ENCODE peak calls at places on chromosomes 4 and X, in four cellular contexts. One of them, this sample, is unnamed.

GRCh38 chr4:176778491-176778890 is 14.2 kb downstream of the VEGFC start:
- DNase-seq in GM12865: no peak
- DNase-seq in AG09319: no peak
- DNase-seq in dorsolateral prefrontal cortex: no peak
- DNase-seq in this sample: no peak

GRCh38 chr4:168886361-168886760 is 123.7 kb downstream of the CBR4 start:
- DNase-seq in GM12865: no peak
- DNase-seq in AG09319: no peak
- DNase-seq in dorsolateral prefrontal cortex: no peak
- DNase-seq in this sample: no peak

GRCh38 chrX:85084770-85085393 is 81.2 kb downstream of the APOOL start:
- DNase-seq in GM12865: peak
- DNase-seq in AG09319: peak
- DNase-seq in dorsolateral prefrontal cortex: no peak
- DNase-seq in this sample: peak

GRCh38 chr4:163922302-163922701 is 427.8 kb downstream of the TMA16 start:
- DNase-seq in GM12865: no peak
- DNase-seq in AG09319: no peak
- DNase-seq in dorsolateral prefrontal cortex: no peak
- DNase-seq in this sample: no peak

GRCh38 chrX:41167888-41168287 is 82.6 kb downstream of the USP9X start:
- DNase-seq in GM12865: no peak
- DNase-seq in AG09319: no peak
- DNase-seq in dorsolateral prefrontal cortex: no peak
- DNase-seq in this sample: no peak

GRCh38 chr4:98662619-98663225 is 4.3 kb upstream of the TSPAN5 start:
- DNase-seq in GM12865: peak
- DNase-seq in AG09319: no peak
- DNase-seq in dorsolateral prefrontal cortex: no peak
- DNase-seq in this sample: no peak

GRCh38 chrX:102516314-102516936 is at the start of gene TMSB15A:
- DNase-seq in GM12865: no peak
- DNase-seq in AG09319: no peak
- DNase-seq in dorsolateral prefrontal cortex: peak
- DNase-seq in this sample: peak

GRCh38 chrX:72086995-72087394 is 44.7 kb downstream of the RTL5 start:
- DNase-seq in GM12865: no peak
- DNase-seq in AG09319: no peak
- DNase-seq in dorsolateral prefrontal cortex: no peak
- DNase-seq in this sample: no peak

GRCh38 chr4:103786014-103786413 is 66.2 kb upstream of the TACR3 start:
- DNase-seq in GM12865: peak
- DNase-seq in AG09319: peak
- DNase-seq in dorsolateral prefrontal cortex: no peak
- DNase-seq in this sample: no peak

DNA sequence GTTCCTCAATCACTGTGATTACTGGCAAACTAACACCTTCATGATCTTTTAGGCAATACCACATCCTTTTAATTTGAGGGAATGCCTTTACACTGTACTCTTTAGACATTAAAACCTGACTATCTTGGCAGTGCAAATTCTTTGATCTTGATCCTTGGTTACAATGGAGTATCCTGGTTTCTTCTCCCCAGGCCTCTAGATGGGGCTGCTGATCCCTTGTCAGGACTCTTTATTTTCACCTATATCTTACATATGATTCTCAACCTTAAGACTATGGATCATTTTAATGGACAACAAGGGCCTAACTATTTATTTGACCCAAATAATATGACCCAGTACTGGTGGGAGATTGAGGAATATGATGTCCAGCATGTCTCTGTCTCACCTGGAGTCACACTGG is 1005.5 kb upstream of the INTU start:
- DNase-seq in GM12865: peak
- DNase-seq in AG09319: no peak
- DNase-seq in dorsolateral prefrontal cortex: no peak
- DNase-seq in this sample: no peak
- TF ChIP-seq CTCF in GM12865: peak
- TF ChIP-seq CTCF in AG09319: peak
- TF ChIP-seq CTCF in dorsolateral prefrontal cortex: no peak
- TF ChIP-seq CTCF in this sample: peak

DNA sequence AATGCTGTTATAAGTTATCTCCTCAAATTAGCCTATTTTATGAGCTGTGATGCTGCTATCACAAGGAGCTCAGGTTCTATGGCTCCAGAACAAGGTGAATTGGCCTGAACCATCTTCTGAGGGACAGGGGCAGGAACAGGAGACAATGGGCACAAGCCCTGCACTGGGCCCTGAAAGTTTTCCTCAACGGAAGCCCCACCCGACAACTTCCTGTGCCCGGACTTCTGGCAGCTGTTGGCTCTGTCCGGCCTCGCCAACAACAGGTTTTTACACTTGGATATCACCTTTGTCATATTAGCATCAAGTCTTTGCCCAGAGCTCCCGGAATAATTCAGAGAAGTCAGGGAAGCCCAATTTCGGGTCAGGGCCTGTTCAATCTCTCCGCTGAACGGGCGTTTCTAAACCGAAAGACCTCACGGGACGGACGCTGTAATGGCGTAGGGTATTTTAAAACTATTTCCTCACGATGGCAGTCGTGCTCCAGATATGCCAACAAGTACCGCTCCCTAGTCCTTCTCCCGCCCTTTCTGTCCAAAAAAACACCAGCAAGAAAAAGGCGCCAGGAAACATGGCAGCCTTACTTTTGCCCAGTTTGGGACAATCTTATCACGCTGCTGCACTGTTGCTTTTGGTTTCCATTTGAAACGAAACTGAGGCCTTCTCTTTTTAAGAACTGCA is 201.0 kb upstream of the STK26 start:
- DNase-seq in GM12865: peak
- DNase-seq in AG09319: peak
- DNase-seq in dorsolateral prefrontal cortex: peak
- DNase-seq in this sample: no peak
- TF ChIP-seq CTCF in GM12865: no peak
- TF ChIP-seq CTCF in AG09319: peak
- TF ChIP-seq CTCF in dorsolateral prefrontal cortex: peak
- TF ChIP-seq CTCF in this sample: no peak

GRCh38 chr4:47662975-47663374 is 174.9 kb downstream of the CORIN start:
- DNase-seq in GM12865: peak
- DNase-seq in AG09319: no peak
- DNase-seq in dorsolateral prefrontal cortex: no peak
- DNase-seq in this sample: peak
- TF ChIP-seq CTCF in GM12865: peak
- TF ChIP-seq CTCF in AG09319: peak
- TF ChIP-seq CTCF in dorsolateral prefrontal cortex: no peak
- TF ChIP-seq CTCF in this sample: peak

GRCh38 chr4:4596720-4597119 is 54.9 kb upstream of the STX18 start:
- DNase-seq in GM12865: no peak
- DNase-seq in AG09319: no peak
- DNase-seq in dorsolateral prefrontal cortex: no peak
- DNase-seq in this sample: no peak

GRCh38 chr4:4592414-4592813 is 50.6 kb upstream of the STX18 start:
- DNase-seq in GM12865: no peak
- DNase-seq in AG09319: no peak
- DNase-seq in dorsolateral prefrontal cortex: no peak
- DNase-seq in this sample: no peak

GRCh38 chr4:4593596-4593995 is 51.7 kb upstream of the STX18 start:
- DNase-seq in GM12865: no peak
- DNase-seq in AG09319: no peak
- DNase-seq in dorsolateral prefrontal cortex: no peak
- DNase-seq in this sample: no peak

GRCh38 chr4:4594531-4594930 is 52.7 kb upstream of the STX18 start:
- DNase-seq in GM12865: no peak
- DNase-seq in AG09319: no peak
- DNase-seq in dorsolateral prefrontal cortex: no peak
- DNase-seq in this sample: no peak

DNA sequence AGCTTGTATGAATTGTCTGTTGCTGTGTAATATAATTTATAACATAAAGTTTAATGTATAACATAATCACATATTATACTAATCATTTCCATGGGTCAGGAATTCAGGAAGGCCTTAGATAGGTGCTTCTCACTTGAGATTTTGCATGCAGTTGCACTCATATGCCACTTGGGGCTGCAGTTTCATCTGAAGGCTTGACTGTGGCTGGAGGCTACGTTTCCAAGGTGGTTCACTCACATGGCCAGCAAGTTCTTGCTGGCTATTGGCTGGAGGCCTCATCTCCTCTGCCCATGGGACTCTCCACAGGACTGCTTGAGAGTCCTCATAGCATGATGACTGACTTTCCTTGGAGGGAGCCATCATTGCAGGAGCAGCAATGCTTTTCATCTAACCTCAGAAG is 53.4 kb upstream of the STX18 start:
- DNase-seq in GM12865: no peak
- DNase-seq in AG09319: no peak
- DNase-seq in dorsolateral prefrontal cortex: no peak
- DNase-seq in this sample: no peak
- TF ChIP-seq CTCF in GM12865: no peak
- TF ChIP-seq CTCF in AG09319: no peak
- TF ChIP-seq CTCF in dorsolateral prefrontal cortex: no peak
- TF ChIP-seq CTCF in this sample: peak

GRCh38 chrX:112941209-112941788 is 100.7 kb upstream of the AMOT start:
- DNase-seq in GM12865: peak
- DNase-seq in AG09319: no peak
- DNase-seq in dorsolateral prefrontal cortex: no peak
- DNase-seq in this sample: no peak
- TF ChIP-seq CTCF in GM12865: peak
- TF ChIP-seq CTCF in AG09319: peak
- TF ChIP-seq CTCF in dorsolateral prefrontal cortex: no peak
- TF ChIP-seq CTCF in this sample: no peak

GRCh38 chr4:179626687-179627086 is 2184.4 kb upstream of the AGA start:
- DNase-seq in GM12865: no peak
- DNase-seq in AG09319: no peak
- DNase-seq in dorsolateral prefrontal cortex: no peak
- DNase-seq in this sample: no peak
- TF ChIP-seq CTCF in GM12865: no peak
- TF ChIP-seq CTCF in AG09319: no peak
- TF ChIP-seq CTCF in dorsolateral prefrontal cortex: no peak
- TF ChIP-seq CTCF in this sample: no peak

GRCh38 chr4:122732329-122733026 is at the start of gene BBS12:
- DNase-seq in GM12865: peak
- DNase-seq in AG09319: peak
- DNase-seq in dorsolateral prefrontal cortex: peak
- DNase-seq in this sample: peak
- TF ChIP-seq CTCF in GM12865: peak
- TF ChIP-seq CTCF in AG09319: peak
- TF ChIP-seq CTCF in dorsolateral prefrontal cortex: no peak
- TF ChIP-seq CTCF in this sample: no peak

GRCh38 chr4:21181716-21182115 is 481.5 kb downstream of the PACRGL start:
- DNase-seq in GM12865: no peak
- DNase-seq in AG09319: no peak
- DNase-seq in dorsolateral prefrontal cortex: no peak
- DNase-seq in this sample: no peak

GRCh38 chr4:21184788-21185187 is 484.5 kb downstream of the PACRGL start:
- DNase-seq in GM12865: no peak
- DNase-seq in AG09319: no peak
- DNase-seq in dorsolateral prefrontal cortex: no peak
- DNase-seq in this sample: no peak
- TF ChIP-seq CTCF in GM12865: no peak
- TF ChIP-seq CTCF in AG09319: no peak
- TF ChIP-seq CTCF in dorsolateral prefrontal cortex: no peak
- TF ChIP-seq CTCF in this sample: peak

GRCh38 chr4:67084801-67085200 is 460.5 kb downstream of the CENPC start:
- DNase-seq in GM12865: no peak
- DNase-seq in AG09319: no peak
- DNase-seq in dorsolateral prefrontal cortex: no peak
- DNase-seq in this sample: no peak

GRCh38 chr4:67082746-67083145 is 462.6 kb downstream of the CENPC start:
- DNase-seq in GM12865: no peak
- DNase-seq in AG09319: no peak
- DNase-seq in dorsolateral prefrontal cortex: no peak
- DNase-seq in this sample: no peak

GRCh38 chr4:67083496-67083895 is 461.8 kb downstream of the CENPC start:
- DNase-seq in GM12865: no peak
- DNase-seq in AG09319: no peak
- DNase-seq in dorsolateral prefrontal cortex: no peak
- DNase-seq in this sample: no peak

GRCh38 chr4:67091668-67092067 is 453.6 kb downstream of the CENPC start:
- DNase-seq in GM12865: no peak
- DNase-seq in AG09319: no peak
- DNase-seq in dorsolateral prefrontal cortex: no peak
- DNase-seq in this sample: no peak

GRCh38 chr4:67087897-67088296 is 457.4 kb downstream of the CENPC start:
- DNase-seq in GM12865: peak
- DNase-seq in AG09319: no peak
- DNase-seq in dorsolateral prefrontal cortex: no peak
- DNase-seq in this sample: peak
- TF ChIP-seq CTCF in GM12865: peak
- TF ChIP-seq CTCF in AG09319: no peak
- TF ChIP-seq CTCF in dorsolateral prefrontal cortex: peak
- TF ChIP-seq CTCF in this sample: peak

GRCh38 chrX:105975382-105975781 is 63.1 kb downstream of the SERPINA7 start:
- DNase-seq in GM12865: no peak
- DNase-seq in AG09319: no peak
- DNase-seq in dorsolateral prefrontal cortex: no peak
- DNase-seq in this sample: no peak
- TF ChIP-seq CTCF in GM12865: no peak
- TF ChIP-seq CTCF in AG09319: no peak
- TF ChIP-seq CTCF in dorsolateral prefrontal cortex: no peak
- TF ChIP-seq CTCF in this sample: peak